ENCODE peak calls at places on chromosomes 16 and 17, in six cellular contexts. One of them, this sample, is unnamed.

GRCh38 chr17:44436336-44436735 is 46.9 kb upstream of the ITGA2B start:
- DNase-seq in neural progenitor cell: no peak
- DNase-seq in endothelial cell of umbilical vein: no peak
- DNase-seq in HepG2: no peak
- DNase-seq in A549: no peak
- DNase-seq in mammary epithelial cell: no peak
- DNase-seq in this sample: no peak

GRCh38 chr17:82848022-82848592 is 8.3 kb upstream of the ZNF750 start:
- DNase-seq in neural progenitor cell: no peak
- DNase-seq in endothelial cell of umbilical vein: peak
- DNase-seq in HepG2: peak
- DNase-seq in A549: no peak
- DNase-seq in mammary epithelial cell: peak
- DNase-seq in this sample: peak

GRCh38 chr16:21283521-21284289 is 5.6 kb upstream of the CRYM start:
- DNase-seq in neural progenitor cell: peak
- DNase-seq in endothelial cell of umbilical vein: peak
- DNase-seq in HepG2: peak
- DNase-seq in A549: peak
- DNase-seq in mammary epithelial cell: peak
- DNase-seq in this sample: no peak

GRCh38 chr17:67711916-67712315 is 5.8 kb upstream of the NOL11 start:
- DNase-seq in neural progenitor cell: no peak
- DNase-seq in endothelial cell of umbilical vein: no peak
- DNase-seq in HepG2: no peak
- DNase-seq in A549: no peak
- DNase-seq in mammary epithelial cell: no peak
- DNase-seq in this sample: no peak

GRCh38 chr17:8820311-8821010 is 21.3 kb upstream of the MFSD6L start:
- DNase-seq in neural progenitor cell: no peak
- DNase-seq in endothelial cell of umbilical vein: no peak
- DNase-seq in HepG2: no peak
- DNase-seq in A549: no peak
- DNase-seq in mammary epithelial cell: no peak
- DNase-seq in this sample: no peak

GRCh38 chr16:89332248-89333245 is 115.0 kb downstream of the ZNF778 start:
- DNase-seq in neural progenitor cell: no peak
- DNase-seq in endothelial cell of umbilical vein: no peak
- DNase-seq in HepG2: no peak
- DNase-seq in A549: no peak
- DNase-seq in mammary epithelial cell: no peak
- DNase-seq in this sample: no peak

GRCh38 chr16:79134300-79134699 is 466.2 kb downstream of the MAF start:
- DNase-seq in neural progenitor cell: no peak
- DNase-seq in endothelial cell of umbilical vein: no peak
- DNase-seq in HepG2: peak
- DNase-seq in A549: no peak
- DNase-seq in mammary epithelial cell: no peak
- DNase-seq in this sample: no peak

GRCh38 chr17:59105852-59106462 is 723 bp downstream of the TRIM37 start:
- DNase-seq in neural progenitor cell: no peak
- DNase-seq in endothelial cell of umbilical vein: peak
- DNase-seq in HepG2: peak
- DNase-seq in A549: peak
- DNase-seq in mammary epithelial cell: peak
- DNase-seq in this sample: peak

GRCh38 chr17:58323420-58324408 is 4.9 kb downstream of the TSPOAP1 start:
- DNase-seq in neural progenitor cell: no peak
- DNase-seq in endothelial cell of umbilical vein: no peak
- DNase-seq in HepG2: no peak
- DNase-seq in A549: no peak
- DNase-seq in mammary epithelial cell: no peak
- DNase-seq in this sample: no peak

GRCh38 chr17:19769946-19770652 is 22.0 kb upstream of the ALDH3A1 start:
- DNase-seq in neural progenitor cell: no peak
- DNase-seq in endothelial cell of umbilical vein: peak
- DNase-seq in HepG2: no peak
- DNase-seq in A549: no peak
- DNase-seq in mammary epithelial cell: no peak
- DNase-seq in this sample: no peak

GRCh38 chr17:64240261-64240740 is 22.8 kb downstream of the TEX2 start:
- DNase-seq in neural progenitor cell: peak
- DNase-seq in endothelial cell of umbilical vein: no peak
- DNase-seq in HepG2: no peak
- DNase-seq in A549: no peak
- DNase-seq in mammary epithelial cell: peak
- DNase-seq in this sample: no peak

DNA sequence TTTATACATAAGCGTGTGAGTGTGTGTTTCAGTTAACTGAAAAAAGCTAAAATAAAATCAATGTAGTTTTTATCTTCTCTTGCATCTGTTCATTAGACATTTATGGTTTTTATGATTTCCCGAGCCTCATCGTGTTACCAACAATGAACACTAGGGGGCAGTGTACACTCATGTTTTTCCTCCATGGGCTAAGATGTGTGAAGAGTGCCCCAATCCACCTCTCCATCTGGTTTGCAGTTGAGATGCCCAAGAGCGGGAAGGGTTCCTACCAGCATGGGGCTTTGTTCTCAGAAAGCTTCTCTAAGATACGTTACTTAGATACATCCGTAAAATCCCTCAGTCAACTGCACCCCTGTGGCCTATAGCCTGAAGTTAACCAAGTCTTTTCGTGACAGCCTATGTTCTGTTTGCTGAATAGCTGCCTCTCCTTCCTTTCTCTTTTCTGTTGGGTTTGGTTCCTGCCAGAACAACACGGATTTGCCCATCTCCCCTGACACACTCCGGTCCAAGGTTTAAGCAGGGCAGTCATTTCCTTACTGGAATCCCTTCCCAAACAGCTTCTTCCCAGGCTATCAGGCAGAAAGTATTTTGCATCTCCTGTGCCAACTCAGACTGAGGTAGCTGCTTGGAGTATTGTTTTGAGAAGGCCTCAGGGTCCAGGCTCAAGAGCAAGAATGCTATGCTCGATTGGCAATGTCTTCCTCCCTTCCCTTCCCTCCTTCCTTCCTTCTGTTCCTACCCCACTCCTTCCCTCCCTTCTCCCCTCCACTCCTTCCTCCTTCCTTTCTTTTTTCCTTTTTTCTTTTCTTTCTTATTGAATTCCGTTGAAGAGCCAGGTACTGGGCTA is 12.9 kb upstream of the ELAC2 start:
- DNase-seq in neural progenitor cell: peak
- DNase-seq in endothelial cell of umbilical vein: peak
- DNase-seq in HepG2: peak
- DNase-seq in A549: peak
- DNase-seq in mammary epithelial cell: peak
- DNase-seq in this sample: no peak
- H3K4me2 ChIP-seq in neural progenitor cell: no peak
- H3K4me2 ChIP-seq in endothelial cell of umbilical vein: no peak
- H3K4me2 ChIP-seq in HepG2: no peak
- H3K4me2 ChIP-seq in A549: no peak
- H3K4me2 ChIP-seq in mammary epithelial cell: no peak
- H3K4me2 ChIP-seq in this sample: no peak

DNA sequence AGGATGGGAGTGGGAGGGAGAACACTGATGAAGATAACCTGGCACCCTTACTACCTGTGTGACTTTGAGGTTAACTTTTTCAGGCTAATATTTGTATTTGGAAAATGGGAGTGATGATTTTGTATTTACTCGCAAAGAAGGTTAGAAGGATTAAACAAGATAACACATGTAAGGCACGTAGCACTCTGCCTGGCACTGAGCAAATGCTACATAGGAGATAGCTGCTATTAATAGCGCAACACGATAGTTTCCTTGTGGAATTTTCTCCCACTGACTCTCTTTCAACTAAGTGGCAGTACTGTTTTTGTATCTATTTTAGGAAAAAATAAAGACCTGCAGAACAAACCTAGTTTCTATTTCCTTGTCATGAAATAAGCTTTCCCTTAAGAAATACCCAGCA is 15.4 kb upstream of the KCNJ16 start:
- DNase-seq in neural progenitor cell: no peak
- DNase-seq in endothelial cell of umbilical vein: no peak
- DNase-seq in HepG2: no peak
- DNase-seq in A549: no peak
- DNase-seq in mammary epithelial cell: no peak
- DNase-seq in this sample: no peak
- H3K4me2 ChIP-seq in neural progenitor cell: no peak
- H3K4me2 ChIP-seq in endothelial cell of umbilical vein: no peak
- H3K4me2 ChIP-seq in HepG2: no peak
- H3K4me2 ChIP-seq in A549: no peak
- H3K4me2 ChIP-seq in mammary epithelial cell: no peak
- H3K4me2 ChIP-seq in this sample: no peak

GRCh38 chr17:29827179-29827578 is 102.8 kb downstream of the SSH2 start:
- DNase-seq in neural progenitor cell: no peak
- DNase-seq in endothelial cell of umbilical vein: no peak
- DNase-seq in HepG2: no peak
- DNase-seq in A549: no peak
- DNase-seq in mammary epithelial cell: no peak
- DNase-seq in this sample: no peak

GRCh38 chr17:29825604-29826003 is 104.4 kb downstream of the SSH2 start:
- DNase-seq in neural progenitor cell: no peak
- DNase-seq in endothelial cell of umbilical vein: no peak
- DNase-seq in HepG2: peak
- DNase-seq in A549: no peak
- DNase-seq in mammary epithelial cell: no peak
- DNase-seq in this sample: peak

GRCh38 chr17:29828676-29829291 is 101.2 kb downstream of the SSH2 start:
- DNase-seq in neural progenitor cell: no peak
- DNase-seq in endothelial cell of umbilical vein: no peak
- DNase-seq in HepG2: no peak
- DNase-seq in A549: no peak
- DNase-seq in mammary epithelial cell: no peak
- DNase-seq in this sample: no peak

GRCh38 chr17:29826045-29826692 is 103.9 kb downstream of the SSH2 start:
- DNase-seq in neural progenitor cell: no peak
- DNase-seq in endothelial cell of umbilical vein: no peak
- DNase-seq in HepG2: no peak
- DNase-seq in A549: no peak
- DNase-seq in mammary epithelial cell: no peak
- DNase-seq in this sample: no peak
- H3K4me2 ChIP-seq in neural progenitor cell: no peak
- H3K4me2 ChIP-seq in endothelial cell of umbilical vein: no peak
- H3K4me2 ChIP-seq in HepG2: no peak
- H3K4me2 ChIP-seq in A549: no peak
- H3K4me2 ChIP-seq in mammary epithelial cell: no peak
- H3K4me2 ChIP-seq in this sample: peak

GRCh38 chr17:40021471-40021961 is 6.3 kb downstream of the CSF3 start:
- DNase-seq in neural progenitor cell: no peak
- DNase-seq in endothelial cell of umbilical vein: peak
- DNase-seq in HepG2: no peak
- DNase-seq in A549: peak
- DNase-seq in mammary epithelial cell: peak
- DNase-seq in this sample: peak
- H3K4me2 ChIP-seq in neural progenitor cell: no peak
- H3K4me2 ChIP-seq in endothelial cell of umbilical vein: peak
- H3K4me2 ChIP-seq in HepG2: no peak
- H3K4me2 ChIP-seq in A549: peak
- H3K4me2 ChIP-seq in mammary epithelial cell: peak
- H3K4me2 ChIP-seq in this sample: peak

GRCh38 chr17:1643999-1644492 is 1.5 kb downstream of the SCARF1 start:
- DNase-seq in neural progenitor cell: no peak
- DNase-seq in endothelial cell of umbilical vein: peak
- DNase-seq in HepG2: no peak
- DNase-seq in A549: no peak
- DNase-seq in mammary epithelial cell: no peak
- DNase-seq in this sample: peak
- H3K4me2 ChIP-seq in neural progenitor cell: peak
- H3K4me2 ChIP-seq in endothelial cell of umbilical vein: peak
- H3K4me2 ChIP-seq in HepG2: peak
- H3K4me2 ChIP-seq in A549: peak
- H3K4me2 ChIP-seq in mammary epithelial cell: peak
- H3K4me2 ChIP-seq in this sample: peak

This sample was measured in PC-9.